ENCODE peak calls at places on chromosomes 4 and X, in six cellular contexts. Q is breast epithelium, S is heart right ventricle, N is heart left ventricle, M is K562, F is mammary epithelial cell. L is an unnamed sample.

GRCh38 chr4:3676907-3677495 is 89.2 kb upstream of the ADRA2C start:
- DNase-seq in N (no peak), F (no peak), S (no peak), Q (no peak), M (no peak), L (no peak)

GRCh38 chr4:169135776-169136175 is 125.7 kb upstream of the CBR4 start:
- DNase-seq in M (no peak), F (no peak), N (no peak), S (no peak), Q (no peak), L (no peak)

GRCh38 chrX:112846114-112846513 is 5.5 kb upstream of the AMOT start:
- DNase-seq in N (no peak), Q (no peak), F (no peak), S (no peak), M (no peak), L (no peak)

GRCh38 chr4:1379351-1379781 is 26.9 kb downstream of the NKX1-1 start:
- DNase-seq in N (peak), M (no peak), Q (no peak), S (peak), F (no peak), L (no peak)

GRCh38 chr4:132195181-132195580 is 953.9 kb upstream of the PCDH10 start:
- DNase-seq in Q (no peak), S (no peak), M (no peak), N (no peak), F (no peak), L (no peak)

GRCh38 chr4:105551968-105552746 is at the start of gene ARHGEF38:
- DNase-seq in F (peak), S (no peak), M (no peak), N (no peak), Q (peak), L (no peak)

GRCh38 chr4:169971456-169972015 is 54.7 kb downstream of the MFAP3L start:
- DNase-seq in N (no peak), F (peak), M (no peak), Q (no peak), S (no peak), L (no peak)

GRCh38 chr4:128471576-128471975 is 184.0 kb upstream of the PGRMC2 start:
- DNase-seq in Q (no peak), N (no peak), S (no peak), M (peak), F (no peak), L (no peak)

GRCh38 chr4:114563536-114564315 is 34.9 kb upstream of the UGT8 start:
- DNase-seq in S (no peak), Q (no peak), N (no peak), M (no peak), F (peak), L (no peak)

GRCh38 chr4:189255636-189256035 is 685.0 kb upstream of the FRG1 start:
- DNase-seq in Q (no peak), M (peak), S (no peak), F (no peak), N (no peak), L (no peak)

GRCh38 chr4:177380730-177381287 is 61.4 kb downstream of the AGA start:
- DNase-seq in Q (no peak), N (no peak), F (peak), M (peak), S (no peak), L (no peak)

GRCh38 chr4:53919605-53920004 is 144.8 kb downstream of the CHIC2 start:
- DNase-seq in M (no peak), Q (no peak), N (no peak), F (no peak), S (no peak), L (no peak)
- H3K27ac ChIP-seq in M (no peak), Q (no peak), N (peak), F (no peak), S (no peak), L (no peak)

DNA sequence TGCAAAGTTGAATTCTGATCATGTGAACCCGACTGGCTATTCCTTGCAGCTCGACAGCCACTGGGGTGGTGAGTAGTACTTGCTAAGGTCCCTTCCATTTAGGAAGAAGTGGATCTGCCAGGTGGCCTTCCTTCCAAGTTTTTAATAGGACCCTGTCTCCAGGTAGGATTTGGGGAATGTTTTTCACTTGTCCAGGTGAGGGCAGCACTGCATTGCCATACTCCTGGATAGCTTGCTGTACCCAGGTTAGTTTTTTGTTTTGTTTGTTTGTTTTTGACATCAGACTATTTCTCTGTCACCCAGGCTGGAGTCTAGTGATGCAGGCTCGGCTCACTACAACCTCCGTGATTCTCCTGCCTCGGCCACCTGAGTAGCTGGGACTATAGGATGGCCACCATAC is 29.8 kb downstream of the SAGE1 start:
- DNase-seq in N (no peak), S (no peak), M (no peak), F (no peak), Q (no peak), L (no peak)
- TF ChIP-seq CTCF in N (no peak), S (no peak), M (peak), F (peak), Q (no peak), L (no peak)

GRCh38 chr4:183100298-183100599 is 1.2 kb downstream of the WWC2 start:
- DNase-seq in F (no peak), M (no peak), S (no peak), Q (no peak), N (no peak), L (no peak)

GRCh38 chr4:183099537-183100297 is 660 bp downstream of the WWC2 start:
- DNase-seq in M (peak), Q (no peak), N (peak), S (peak), F (peak), L (peak)

GRCh38 chr4:183101956-183102480 is 3.0 kb downstream of the WWC2 start:
- DNase-seq in S (no peak), Q (no peak), F (peak), M (no peak), N (no peak), L (no peak)

GRCh38 chr4:183098723-183099536 is at the start of gene WWC2:
- DNase-seq in M (peak), N (peak), F (peak), S (peak), Q (peak), L (peak)

DNA sequence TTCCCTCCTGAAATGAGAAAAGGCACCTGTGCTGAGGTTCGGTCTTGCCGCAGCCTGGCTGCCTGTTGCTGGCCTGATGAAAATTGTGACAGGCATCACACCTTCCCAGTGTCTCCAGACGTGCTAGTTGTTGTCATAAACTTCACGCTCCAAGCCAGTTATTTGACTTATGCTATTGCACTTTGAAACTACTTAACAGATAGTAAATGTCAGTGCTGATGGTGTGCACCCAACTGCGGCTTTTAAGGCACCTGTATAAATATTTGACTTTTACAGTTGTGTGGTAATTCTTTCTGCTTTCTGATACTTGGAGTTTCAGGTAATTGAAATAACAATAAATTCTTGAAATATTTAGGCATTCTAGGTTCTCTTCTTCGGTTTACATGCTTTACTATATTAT is 1.8 kb downstream of the WWC2 start:
- DNase-seq in Q (no peak), S (no peak), M (no peak), F (no peak), N (no peak), L (no peak)
- H3K27ac ChIP-seq in Q (no peak), S (no peak), M (no peak), F (peak), N (no peak), L (no peak)

DNA sequence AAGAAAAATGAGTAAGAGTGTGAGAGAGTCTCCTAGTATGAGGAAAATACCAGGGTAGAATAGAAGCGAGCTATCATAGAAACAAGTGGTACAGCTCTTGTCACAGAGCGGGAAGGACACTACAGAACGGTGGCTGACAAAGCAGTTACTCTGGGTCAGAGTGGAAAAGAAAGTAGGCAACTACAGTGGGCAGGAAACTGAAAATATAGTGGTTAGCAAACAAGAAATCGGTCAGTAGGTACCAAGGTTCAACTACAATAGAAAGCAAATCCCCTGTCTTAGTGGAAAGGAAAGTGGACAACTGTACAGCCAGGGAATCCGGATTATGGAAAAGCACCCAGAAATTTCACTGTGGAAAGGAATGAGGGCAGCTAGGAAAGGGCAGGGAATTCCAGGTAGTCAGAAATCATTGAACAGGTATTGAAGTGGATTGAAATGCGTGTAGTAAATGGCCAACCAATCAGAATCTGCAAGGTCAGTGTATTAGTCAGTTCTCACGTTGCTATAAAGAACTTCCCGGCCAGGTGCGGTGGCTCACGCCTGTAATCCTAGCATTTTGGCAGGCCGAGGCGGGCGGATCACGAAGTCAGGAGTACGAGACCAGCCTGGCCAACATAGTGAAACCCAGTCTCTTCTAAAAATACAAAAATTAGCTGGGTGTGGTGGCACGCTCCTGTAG is 219.6 kb upstream of the DIAPH2 start:
- DNase-seq in S (no peak), N (no peak), F (no peak), M (no peak), Q (no peak), L (no peak)
- TF ChIP-seq CTCF in S (no peak), N (no peak), F (no peak), M (no peak), Q (no peak), L (no peak)

GRCh38 chr4:139851133-139851532 is 185.5 kb downstream of the MGST2 start:
- DNase-seq in M (no peak), Q (no peak), F (no peak), S (no peak), N (no peak), L (no peak)

GRCh38 chr4:139852612-139853269 is 187.1 kb downstream of the MGST2 start:
- DNase-seq in N (no peak), Q (no peak), M (no peak), S (no peak), F (peak), L (no peak)

GRCh38 chr4:139853309-139853708 is 187.7 kb downstream of the MGST2 start:
- DNase-seq in F (no peak), M (no peak), S (no peak), Q (no peak), N (no peak), L (no peak)

GRCh38 chr4:139849219-139849618 is 183.6 kb downstream of the MGST2 start:
- DNase-seq in N (no peak), F (no peak), M (no peak), Q (no peak), S (no peak), L (no peak)

DNA sequence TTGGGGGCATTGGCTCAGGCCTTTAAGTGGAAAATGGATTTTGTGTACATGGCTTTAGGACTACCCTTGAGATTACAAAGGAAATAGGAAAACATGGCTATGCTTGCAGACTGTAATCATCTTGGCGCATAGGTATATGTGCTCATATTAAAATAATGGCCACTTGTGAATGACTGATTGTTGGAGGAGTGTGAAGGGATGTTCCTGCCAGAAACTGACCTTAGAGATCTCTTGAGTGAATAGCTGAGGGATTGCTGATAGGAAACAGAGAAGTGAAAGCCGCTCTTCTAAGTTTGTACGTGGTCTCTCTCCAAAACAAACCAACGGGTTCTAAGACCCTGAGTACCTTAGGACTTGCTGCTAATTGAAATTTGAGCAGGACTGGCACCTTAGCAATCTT is 186.0 kb downstream of the MGST2 start:
- DNase-seq in M (no peak), Q (no peak), S (no peak), N (no peak), F (no peak), L (no peak)
- H3K27ac ChIP-seq in M (no peak), Q (no peak), S (no peak), N (no peak), F (no peak), L (no peak)

GRCh38 chrX:140697618-140698017 is 11.9 kb upstream of the LINC00632 start:
- DNase-seq in M (no peak), F (no peak), S (no peak), N (no peak), Q (no peak), L (no peak)
- TF ChIP-seq CTCF in M (no peak), F (no peak), S (peak), N (no peak), Q (no peak), L (no peak)

GRCh38 chr4:158179465-158179864 is 6.6 kb upstream of the GASK1B start:
- DNase-seq in M (no peak), F (no peak), N (no peak), S (no peak), Q (no peak), L (no peak)
- H3K27ac ChIP-seq in M (no peak), F (no peak), N (no peak), S (no peak), Q (peak), L (no peak)